ENCODE peak calls at places on chromosomes 12 and 14, in ten cellular contexts. C is ovary; N is fibroblast of lung; H is mesendoderm; F is psoas muscle; V is prostate gland; B is CD8-positive, alpha-beta T cell; Z is heart right ventricle; Q is adrenal gland; X is GM23248. G is an unnamed sample. For H3K4me1 and H3K27me3, the result is how much of the 10 kb centered on the place peaks cover.

GRCh38 chr12:124687695-124688301 is 120.4 kb upstream of the NCOR2 start:
- DNase-seq in F (peak), Q (no peak), N (peak), X (peak), B (no peak), Z (peak), V (no peak), H (no peak), C (peak), G (no peak)

GRCh38 chr12:53052419-53053222 is 2.8 kb downstream of the TNS2 start:
- DNase-seq in N (peak), C (peak), Q (peak), F (peak), H (no peak), X (peak), B (no peak), V (peak), Z (peak), G (no peak)

GRCh38 chr14:73365727-73366126 is 92.6 kb downstream of the NUMB start:
- DNase-seq in N (peak), C (no peak), H (no peak), Q (no peak), F (no peak), Z (no peak), X (peak), V (no peak), B (no peak), G (no peak)

GRCh38 chr12:60259241-60259640 is 663.4 kb downstream of the SLC16A7 start:
- DNase-seq in Z (no peak), C (no peak), B (no peak), N (no peak), Q (no peak), H (no peak), V (no peak), F (no peak), X (no peak), G (no peak)

GRCh38 chr12:56119361-56119796 is 1.3 kb downstream of the ZC3H10 start:
- DNase-seq in Q (peak), B (no peak), X (peak), Z (peak), F (peak), C (peak), V (peak), N (peak), H (peak), G (peak)

GRCh38 chr12:123076604-123077297 is 74.1 kb downstream of the PITPNM2 start:
- DNase-seq in H (no peak), F (no peak), B (no peak), X (peak), Q (no peak), V (no peak), Z (no peak), C (no peak), N (no peak), G (no peak)

GRCh38 chr14:88323520-88324199 is 591 bp upstream of the KCNK10 start:
- DNase-seq in H (peak), V (no peak), X (peak), Z (peak), C (no peak), N (no peak), B (no peak), F (no peak), Q (no peak), G (peak)

GRCh38 chr12:21614510-21614909 is 9.9 kb upstream of the GYS2 start:
- DNase-seq in C (no peak), H (no peak), B (no peak), X (no peak), V (no peak), F (no peak), N (no peak), Q (no peak), Z (no peak), G (no peak)

GRCh38 chr12:53590661-53591060 is 35.5 kb downstream of the ATF7 start:
- DNase-seq in H (no peak), V (no peak), N (no peak), X (no peak), Q (no peak), B (no peak), Z (no peak), C (no peak), F (no peak), G (no peak)

GRCh38 chr12:74732801-74733200 is 195.2 kb downstream of the ATXN7L3B start:
- DNase-seq in N (no peak), C (no peak), X (no peak), Z (no peak), H (peak), F (no peak), Q (no peak), B (no peak), V (no peak), G (no peak)

GRCh38 chr12:98893126-98893525 is 248.0 kb downstream of the APAF1 start:
- DNase-seq in Z (no peak), V (no peak), C (no peak), H (peak), N (no peak), X (no peak), B (no peak), F (no peak), Q (no peak), G (no peak)

GRCh38 chr14:105218611-105219010 is 29.7 kb upstream of the BTBD6 start:
- DNase-seq in B (no peak), X (no peak), Q (no peak), C (no peak), V (no peak), F (no peak), H (no peak), N (no peak), Z (no peak), G (no peak)

GRCh38 chr14:37586783-37587428 is 8.1 kb downstream of the FOXA1 start:
- DNase-seq in N (no peak), X (no peak), F (no peak), Q (no peak), C (no peak), B (no peak), Z (no peak), V (no peak), H (no peak), G (no peak)

GRCh38 chr12:9253464-9253863 is 45.3 kb upstream of the PZP start:
- DNase-seq in H (no peak), F (no peak), B (no peak), N (no peak), Z (no peak), C (no peak), X (no peak), V (no peak), Q (no peak), G (no peak)

GRCh38 chr12:50174971-50175715 is 8.0 kb upstream of the CERS5 start:
- DNase-seq in F (no peak), V (peak), B (no peak), Q (peak), Z (no peak), X (peak), N (peak), H (peak), C (no peak), G (peak)

GRCh38 chr14:33800735-33801163 is 150.1 kb downstream of the EGLN3 start:
- DNase-seq in N (no peak), Z (peak), V (no peak), H (no peak), B (no peak), F (no peak), C (no peak), X (no peak), Q (no peak), G (no peak)

GRCh38 chr12:121697093-121697698 is 15.4 kb upstream of the TMEM120B start:
- DNase-seq in B (no peak), Z (no peak), V (peak), F (no peak), X (peak), N (peak), C (no peak), Q (no peak), H (no peak), G (peak)

GRCh38 chr14:95466506-95466905 is 49.9 kb downstream of the SYNE3 start:
- DNase-seq in C (no peak), X (no peak), Q (no peak), V (no peak), Z (no peak), N (no peak), F (no peak), B (no peak), H (no peak), G (no peak)

GRCh38 chr12:97112161-97112560 is 205.1 kb downstream of the NEDD1 start:
- DNase-seq in Q (no peak), Z (no peak), B (no peak), X (no peak), H (no peak), N (no peak), V (no peak), C (no peak), F (no peak), G (no peak)

GRCh38 chr12:29543036-29543435 is 45.5 kb upstream of the OVCH1 start:
- DNase-seq in B (no peak), C (no peak), X (no peak), H (no peak), Z (no peak), Q (no peak), V (no peak), F (no peak), N (peak), G (no peak)

GRCh38 chr14:68309631-68310030 is 483.2 kb downstream of the ZFP36L1 start:
- DNase-seq in H (no peak), B (no peak), X (no peak), Z (no peak), Q (no peak), N (no peak), C (no peak), V (no peak), F (no peak), G (no peak)

GRCh38 chr14:59632381-59632780 is 55.8 kb upstream of the CCDC175 start:
- DNase-seq in B (no peak), H (peak), C (no peak), X (peak), Q (no peak), N (peak), Z (no peak), F (no peak), V (peak), G (no peak)

GRCh38 chr14:71739273-71739990 is 192.8 kb upstream of the RGS6 start:
- DNase-seq in B (no peak), V (no peak), X (peak), Z (no peak), C (no peak), Q (no peak), F (no peak), N (no peak), H (peak), G (no peak)

GRCh38 chr12:71639341-71639760 is 24.3 kb downstream of the ZFC3H1 start:
- DNase-seq in Z (no peak), F (no peak), N (no peak), X (peak), H (peak), C (no peak), V (no peak), Q (no peak), B (no peak), G (no peak)

DNA sequence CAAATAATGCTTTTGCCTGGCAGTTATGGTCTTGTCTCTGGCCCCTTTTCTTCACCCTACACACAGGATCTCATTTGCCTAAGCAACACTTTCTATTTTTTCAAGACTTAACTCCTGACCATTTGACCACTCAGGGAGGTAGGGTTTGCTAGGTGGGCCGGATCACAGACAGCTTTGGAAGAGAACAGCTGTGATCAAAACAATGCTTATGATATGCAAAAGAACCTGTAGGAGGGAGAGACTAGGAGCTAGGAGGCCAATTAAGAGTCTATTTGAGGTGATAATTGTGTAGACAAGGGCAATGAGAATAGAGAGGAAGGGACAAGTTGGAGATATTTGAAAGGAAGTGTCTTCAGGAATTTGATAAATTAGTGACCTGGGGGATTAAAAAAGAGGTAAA is 12.3 kb upstream of the DACT1 start:
- DNase-seq in V (no peak), N (no peak), C (no peak), Q (no peak), Z (no peak), B (no peak), H (peak), F (no peak), X (no peak), G (no peak)
- H3K4me1 ChIP-seq in V (under half), N (under half), C (under half), Q (under half), Z (under half), B (under half), H (under half), F (under half), X (under half), G (under half)

GRCh38 chr12:117966511-117966910 is 2.3 kb downstream of the KSR2 start:
- DNase-seq in H (no peak), Q (no peak), F (no peak), B (no peak), C (no peak), Z (no peak), N (no peak), X (no peak), V (no peak), G (no peak)
- H3K27me3 ChIP-seq in H (under half), Q (under half), F (half or more), B (under half), C (under half), Z (half or more), N (under half), X (under half), V (under half), G (under half)

GRCh38 chr12:6345319-6346071 is 3.6 kb upstream of the TNFRSF1A start:
- DNase-seq in Z (no peak), Q (peak), F (no peak), C (no peak), N (peak), H (no peak), V (no peak), X (peak), B (no peak), G (no peak)
- H3K4me1 ChIP-seq in Z (half or more), Q (under half), F (under half), C (under half), N (under half), H (under half), V (under half), X (under half), B (under half), G (under half)

GRCh38 chr14:100568998-100569733 is 18.1 kb downstream of the BEGAIN start:
- DNase-seq in X (peak), B (no peak), Z (no peak), F (no peak), N (no peak), Q (no peak), H (no peak), C (no peak), V (no peak), G (no peak)
- H3K27me3 ChIP-seq in X (under half), B (under half), Z (half or more), F (half or more), N (under half), Q (under half), H (under half), C (under half), V (under half), G (half or more)

DNA sequence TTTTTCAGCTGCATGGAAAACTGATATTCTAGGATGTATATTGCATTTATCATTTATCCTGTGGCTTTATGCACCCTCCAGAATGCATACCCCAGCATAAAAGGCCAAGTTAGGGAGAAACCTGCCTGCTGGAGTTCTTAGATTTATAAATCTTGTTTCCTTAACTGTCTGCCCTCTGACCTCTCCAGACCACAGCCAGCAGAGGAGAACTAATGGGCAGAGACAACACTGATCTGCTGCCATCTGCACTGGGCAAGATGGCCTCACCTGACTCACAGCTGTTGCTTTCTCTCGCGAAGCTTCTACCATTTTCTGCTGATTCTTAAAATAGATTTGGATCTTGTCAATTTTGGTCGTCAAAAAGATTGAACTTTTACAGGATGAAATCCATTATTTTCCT is 65.8 kb downstream of the PPP2R5C start:
- DNase-seq in H (no peak), V (no peak), B (no peak), Q (no peak), C (no peak), Z (no peak), F (no peak), N (no peak), X (no peak), G (no peak)
- H3K4me1 ChIP-seq in H (under half), V (under half), B (half or more), Q (under half), C (under half), Z (half or more), F (half or more), N (under half), X (under half), G (under half)

GRCh38 chr12:1846421-1847405 is 26.3 kb downstream of the LRTM2 start:
- DNase-seq in F (no peak), V (no peak), B (no peak), C (no peak), Q (no peak), Z (no peak), H (no peak), N (no peak), X (no peak), G (no peak)

GRCh38 chr12:1845010-1845409 is 24.6 kb downstream of the LRTM2 start:
- DNase-seq in V (no peak), C (no peak), F (no peak), B (no peak), N (no peak), Z (no peak), Q (no peak), H (no peak), X (no peak), G (no peak)

GRCh38 chr12:1845886-1846285 is 25.5 kb downstream of the LRTM2 start:
- DNase-seq in X (no peak), C (no peak), Z (no peak), F (no peak), H (no peak), B (no peak), Q (no peak), V (no peak), N (no peak), G (no peak)

GRCh38 chr12:1844223-1844622 is 23.9 kb downstream of the LRTM2 start:
- DNase-seq in N (no peak), Z (no peak), C (no peak), X (no peak), B (no peak), H (no peak), Q (no peak), F (no peak), V (no peak), G (no peak)

GRCh38 chr12:1845427-1845826 is 25.1 kb downstream of the LRTM2 start:
- DNase-seq in C (no peak), V (no peak), H (no peak), Q (no peak), X (no peak), N (no peak), Z (no peak), B (no peak), F (no peak), G (no peak)
- H3K27me3 ChIP-seq in C (under half), V (under half), H (under half), Q (under half), X (half or more), N (under half), Z (under half), B (under half), F (under half), G (under half)